ENCODE peak calls at places on chromosomes 6 and 20, in four cellular contexts. One of them, this sample, is unnamed.

GRCh38 chr6:4017058-4017457 is 61.9 kb downstream of the FAM217A start:
- DNase-seq in fibroblast of lung: no peak
- DNase-seq in heart left ventricle: no peak
- DNase-seq in caudate nucleus: no peak
- DNase-seq in this sample: no peak

GRCh38 chr6:158168054-158168303 is at the start of gene SERAC1:
- DNase-seq in fibroblast of lung: no peak
- DNase-seq in heart left ventricle: no peak
- DNase-seq in caudate nucleus: no peak
- DNase-seq in this sample: no peak

GRCh38 chr6:68134796-68135195 is 500.3 kb upstream of the ADGRB3 start:
- DNase-seq in fibroblast of lung: peak
- DNase-seq in heart left ventricle: no peak
- DNase-seq in caudate nucleus: no peak
- DNase-seq in this sample: no peak

GRCh38 chr20:32292548-32292947 is 15.1 kb downstream of the KIF3B start:
- DNase-seq in fibroblast of lung: no peak
- DNase-seq in heart left ventricle: no peak
- DNase-seq in caudate nucleus: no peak
- DNase-seq in this sample: no peak

GRCh38 chr20:23397961-23398360 is 23.3 kb downstream of the NAPB start:
- DNase-seq in fibroblast of lung: peak
- DNase-seq in heart left ventricle: no peak
- DNase-seq in caudate nucleus: no peak
- DNase-seq in this sample: no peak

GRCh38 chr20:56414842-56415765 is 3.0 kb downstream of the CASS4 start:
- DNase-seq in fibroblast of lung: peak
- DNase-seq in heart left ventricle: no peak
- DNase-seq in caudate nucleus: no peak
- DNase-seq in this sample: no peak

GRCh38 chr20:17671565-17671964 is 10.5 kb downstream of the RRBP1 start:
- DNase-seq in fibroblast of lung: no peak
- DNase-seq in heart left ventricle: no peak
- DNase-seq in caudate nucleus: no peak
- DNase-seq in this sample: no peak

GRCh38 chr6:126112171-126112632 is 125.9 kb downstream of the TRMT11 start:
- DNase-seq in fibroblast of lung: peak
- DNase-seq in heart left ventricle: no peak
- DNase-seq in caudate nucleus: no peak
- DNase-seq in this sample: no peak

GRCh38 chr20:44084891-44085290 is 102.1 kb downstream of the JPH2 start:
- DNase-seq in fibroblast of lung: no peak
- DNase-seq in heart left ventricle: no peak
- DNase-seq in caudate nucleus: no peak
- DNase-seq in this sample: no peak

GRCh38 chr6:107202876-107203468 is 87.7 kb upstream of the BEND3 start:
- DNase-seq in fibroblast of lung: no peak
- DNase-seq in heart left ventricle: no peak
- DNase-seq in caudate nucleus: no peak
- DNase-seq in this sample: peak

GRCh38 chr6:33707771-33708170 is 3.7 kb downstream of the UQCC2 start:
- DNase-seq in fibroblast of lung: no peak
- DNase-seq in heart left ventricle: peak
- DNase-seq in caudate nucleus: no peak
- DNase-seq in this sample: no peak

GRCh38 chr6:33709605-33710295 is 1.8 kb downstream of the UQCC2 start:
- DNase-seq in fibroblast of lung: no peak
- DNase-seq in heart left ventricle: peak
- DNase-seq in caudate nucleus: no peak
- DNase-seq in this sample: no peak

GRCh38 chr6:33706136-33706725 is 5.3 kb downstream of the UQCC2 start:
- DNase-seq in fibroblast of lung: no peak
- DNase-seq in heart left ventricle: peak
- DNase-seq in caudate nucleus: no peak
- DNase-seq in this sample: no peak

GRCh38 chr6:33710296-33711121 is 991 bp downstream of the UQCC2 start:
- DNase-seq in fibroblast of lung: no peak
- DNase-seq in heart left ventricle: peak
- DNase-seq in caudate nucleus: no peak
- DNase-seq in this sample: no peak

DNA sequence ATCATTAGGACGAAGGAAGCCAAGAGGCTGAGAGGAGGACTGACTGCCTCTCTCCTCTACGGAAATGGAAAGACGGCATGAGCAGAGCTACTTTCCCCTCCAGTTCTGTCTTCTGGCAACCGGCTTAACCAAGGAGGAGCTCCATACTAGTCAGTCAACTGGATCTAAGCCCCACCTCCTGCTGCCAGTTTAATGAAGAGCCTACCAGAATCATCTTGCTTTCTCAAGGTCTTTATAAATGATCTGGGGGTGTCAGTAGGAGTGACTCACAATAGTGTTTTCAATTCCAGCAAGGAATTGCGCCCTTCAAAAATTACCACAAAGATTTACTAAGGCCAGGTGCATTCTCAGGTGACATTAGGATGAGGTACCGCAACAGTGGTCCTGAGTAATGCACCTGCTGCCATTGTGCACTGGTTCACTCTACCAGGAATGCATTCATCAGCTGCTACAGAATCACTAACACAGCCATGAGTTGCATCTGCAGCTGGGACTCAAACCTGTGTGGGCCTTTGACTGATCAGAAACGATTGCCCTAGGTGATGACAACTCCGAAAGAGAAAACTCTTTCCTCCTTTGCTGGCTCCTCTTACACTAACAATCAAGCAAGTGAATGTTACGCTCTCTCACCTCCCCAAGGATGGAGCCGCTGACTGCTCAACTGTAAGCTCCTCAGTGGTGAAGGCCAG is 2.8 kb downstream of the UQCC2 start:
- DNase-seq in fibroblast of lung: no peak
- DNase-seq in heart left ventricle: peak
- DNase-seq in caudate nucleus: peak
- DNase-seq in this sample: no peak
- H3K27ac ChIP-seq in fibroblast of lung: no peak
- H3K27ac ChIP-seq in heart left ventricle: peak
- H3K27ac ChIP-seq in caudate nucleus: peak
- H3K27ac ChIP-seq in this sample: no peak

GRCh38 chr6:112179631-112180030 is 74.7 kb downstream of the LAMA4 start:
- DNase-seq in fibroblast of lung: peak
- DNase-seq in heart left ventricle: no peak
- DNase-seq in caudate nucleus: no peak
- DNase-seq in this sample: no peak
- H3K27ac ChIP-seq in fibroblast of lung: no peak
- H3K27ac ChIP-seq in heart left ventricle: no peak
- H3K27ac ChIP-seq in caudate nucleus: no peak
- H3K27ac ChIP-seq in this sample: no peak

GRCh38 chr6:138944412-138944811 is 43.6 kb downstream of the REPS1 start:
- DNase-seq in fibroblast of lung: peak
- DNase-seq in heart left ventricle: no peak
- DNase-seq in caudate nucleus: no peak
- DNase-seq in this sample: no peak
- H3K27ac ChIP-seq in fibroblast of lung: no peak
- H3K27ac ChIP-seq in heart left ventricle: no peak
- H3K27ac ChIP-seq in caudate nucleus: no peak
- H3K27ac ChIP-seq in this sample: no peak

DNA sequence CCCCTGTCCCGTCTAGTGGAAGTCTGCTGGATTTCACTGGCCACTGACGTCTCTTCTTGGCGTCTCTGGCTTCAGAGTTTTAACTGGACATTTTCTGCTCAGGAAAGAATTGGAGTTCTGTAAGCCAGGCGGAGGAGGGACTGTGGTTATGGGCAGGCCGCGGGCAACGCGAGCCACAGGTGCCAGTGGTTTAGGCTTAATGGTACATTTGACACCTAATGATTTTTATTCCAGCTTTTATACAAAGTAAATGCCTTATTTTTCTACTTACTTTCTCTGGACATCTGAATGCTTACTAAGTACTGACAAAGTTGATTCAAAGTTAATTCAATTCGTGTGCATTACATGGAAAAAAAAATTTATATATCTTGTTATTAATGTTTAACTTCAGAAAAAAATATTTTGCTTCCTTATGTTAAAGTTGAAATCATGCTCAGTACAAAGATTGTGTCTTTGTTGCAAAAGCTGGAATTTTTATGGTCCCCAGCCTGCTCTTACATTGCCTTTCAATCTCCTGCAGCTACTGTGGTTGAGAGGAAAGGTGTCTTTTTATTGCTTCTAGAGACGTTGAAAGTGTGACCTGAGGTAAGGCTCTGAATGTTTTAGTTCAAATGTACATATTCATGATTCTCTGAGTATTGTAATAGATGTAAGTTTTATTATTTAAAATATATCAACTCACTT is 231.0 kb downstream of the SMOC2 start:
- DNase-seq in fibroblast of lung: no peak
- DNase-seq in heart left ventricle: no peak
- DNase-seq in caudate nucleus: no peak
- DNase-seq in this sample: no peak
- H3K27ac ChIP-seq in fibroblast of lung: no peak
- H3K27ac ChIP-seq in heart left ventricle: no peak
- H3K27ac ChIP-seq in caudate nucleus: no peak
- H3K27ac ChIP-seq in this sample: no peak

GRCh38 chr6:52511163-52511562 is 65.7 kb downstream of the TRAM2 start:
- DNase-seq in fibroblast of lung: no peak
- DNase-seq in heart left ventricle: no peak
- DNase-seq in caudate nucleus: no peak
- DNase-seq in this sample: no peak

GRCh38 chr6:52509281-52510212 is 67.3 kb downstream of the TRAM2 start:
- DNase-seq in fibroblast of lung: peak
- DNase-seq in heart left ventricle: no peak
- DNase-seq in caudate nucleus: no peak
- DNase-seq in this sample: no peak

GRCh38 chr6:52508261-52508739 is 68.6 kb downstream of the TRAM2 start:
- DNase-seq in fibroblast of lung: no peak
- DNase-seq in heart left ventricle: no peak
- DNase-seq in caudate nucleus: no peak
- DNase-seq in this sample: no peak

GRCh38 chr6:52511572-52512151 is 65.2 kb downstream of the TRAM2 start:
- DNase-seq in fibroblast of lung: peak
- DNase-seq in heart left ventricle: no peak
- DNase-seq in caudate nucleus: no peak
- DNase-seq in this sample: no peak

DNA sequence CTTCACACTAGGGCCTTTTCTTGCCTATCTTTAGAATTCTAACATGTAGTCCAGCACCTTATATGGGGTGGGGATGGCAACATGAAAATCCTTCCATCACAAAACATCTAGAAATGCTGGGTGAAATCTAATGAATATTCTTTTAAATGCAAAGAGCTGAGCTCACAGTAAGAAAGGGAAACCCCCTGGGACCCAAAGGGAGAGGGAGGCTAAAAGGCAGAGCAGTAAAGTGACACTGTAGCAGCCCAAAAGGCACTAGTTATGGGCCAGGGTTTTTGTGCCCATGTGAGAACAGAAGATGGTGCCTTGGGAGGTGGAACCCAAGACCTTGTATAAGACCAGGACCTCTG is 66.7 kb downstream of the TRAM2 start:
- DNase-seq in fibroblast of lung: no peak
- DNase-seq in heart left ventricle: no peak
- DNase-seq in caudate nucleus: no peak
- DNase-seq in this sample: no peak
- H3K27ac ChIP-seq in fibroblast of lung: no peak
- H3K27ac ChIP-seq in heart left ventricle: no peak
- H3K27ac ChIP-seq in caudate nucleus: no peak
- H3K27ac ChIP-seq in this sample: no peak